ENCODE peak calls at places on chromosomes 4 and X, in six cellular contexts. T is gastrocnemius medialis, O is IMR-90, F is heart left ventricle, Y is stomach, L is A549. U is an unnamed sample.

GRCh38 chrX:147803948-147804347 is 107.8 kb upstream of the FMR1 start:
- DNase-seq in T (no peak), O (no peak), F (no peak), Y (no peak), L (peak; percentile 7), U (no peak)

GRCh38 chrX:1355131-1355799 is 18.7 kb downstream of the IL3RA start:
- DNase-seq in T (no peak), O (no peak), F (peak; percentile 49), Y (no peak), L (no peak), U (no peak)

GRCh38 chrX:84168095-84168494 is 19.9 kb downstream of the RPS6KA6 start:
- DNase-seq in T (no peak), O (peak; percentile 53), F (no peak), Y (no peak), L (peak; percentile 29), U (no peak)

GRCh38 chr4:113325876-113326615 is 276.6 kb downstream of the ANK2 start:
- DNase-seq in T (no peak), O (no peak), F (no peak), Y (no peak), L (no peak), U (no peak)

GRCh38 chr4:45215976-45216542 is 489.7 kb upstream of the GNPDA2 start:
- DNase-seq in T (no peak), O (no peak), F (no peak), Y (no peak), L (no peak), U (no peak)

GRCh38 chr4:149889976-149890375 is 74.3 kb upstream of the IQCM start:
- DNase-seq in T (no peak), O (no peak), F (no peak), Y (no peak), L (no peak), U (no peak)

GRCh38 chrX:110021180-110022022 is 18.5 kb downstream of the TMEM164 start:
- DNase-seq in T (peak; percentile 11), O (peak; percentile 75), F (no peak), Y (no peak), L (no peak), U (no peak)

GRCh38 chr4:141371206-141371605 is 150.5 kb downstream of the ZNF330 start:
- DNase-seq in T (no peak), O (no peak), F (no peak), Y (no peak), L (no peak), U (no peak)

GRCh38 chr4:48778431-48779094 is 1.5 kb downstream of the FRYL start:
- DNase-seq in T (no peak), O (peak; percentile 57), F (no peak), Y (no peak), L (no peak), U (no peak)

GRCh38 chr4:181278941-181279340 is 964.3 kb upstream of the TENM3 start:
- DNase-seq in T (no peak), O (no peak), F (no peak), Y (no peak), L (no peak), U (no peak)

GRCh38 chr4:165580379-165580905 is 201.6 kb downstream of the CPE start:
- DNase-seq in T (no peak), O (no peak), F (no peak), Y (no peak), L (peak; percentile 69), U (no peak)

GRCh38 chrX:2894885-2895292 is 34.2 kb downstream of the ARSD start:
- DNase-seq in T (no peak), O (peak; percentile 50), F (no peak), Y (peak; percentile 85), L (peak; percentile 49), U (peak; percentile 23)

DNA sequence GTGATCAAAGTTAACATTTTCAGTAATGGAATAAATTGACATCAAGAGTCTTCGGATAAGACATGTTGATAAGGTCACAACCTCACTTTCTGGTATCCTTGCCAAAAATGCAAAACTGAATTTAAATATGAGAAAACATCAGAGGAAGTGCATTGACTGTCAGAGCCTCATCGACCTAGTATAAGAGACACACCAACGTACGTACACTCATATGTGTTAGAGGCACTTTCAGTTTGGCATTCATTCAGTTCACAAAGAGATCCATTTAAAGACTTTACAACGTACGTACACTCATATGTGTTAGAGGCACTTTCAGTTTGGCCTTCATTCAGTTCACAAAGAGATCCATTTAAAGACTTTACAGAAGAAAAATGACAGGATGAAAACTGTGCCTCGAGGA is 280.3 kb downstream of the INPP4B start:
- DNase-seq in T (no peak), O (no peak), F (no peak), Y (no peak), L (no peak), U (no peak)
- H3K4me3 ChIP-seq in T (no peak overlapping the region), O (no peak overlapping the region), F (no peak overlapping the region), Y (no peak overlapping the region), L (no peak overlapping the region), U (no peak overlapping the region)

DNA sequence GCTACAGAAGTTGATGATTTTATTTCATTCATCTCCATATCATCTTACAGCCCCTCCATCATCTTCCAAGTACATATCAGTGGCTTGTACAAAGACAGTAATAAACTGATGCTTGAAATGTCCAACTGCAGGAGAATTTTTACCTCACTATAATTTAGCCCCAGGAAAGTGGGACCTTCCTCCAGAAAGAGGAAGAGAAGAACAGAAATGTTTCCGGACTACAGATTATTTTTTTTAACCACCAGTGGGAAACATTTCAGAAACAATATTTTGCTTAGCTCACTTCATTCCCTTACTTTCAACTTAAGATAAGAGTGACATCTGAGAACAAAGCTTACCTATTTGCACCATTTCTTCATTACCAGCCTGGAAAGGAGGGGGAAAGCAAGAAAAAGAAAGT is 2.0 kb downstream of the ADAMTS3 start:
- DNase-seq in T (no peak), O (no peak), F (no peak), Y (no peak), L (no peak), U (no peak)
- TF ChIP-seq POLR2A in T (no peak), O (no peak), F (no peak), Y (no peak), L (no peak), U (no peak)

DNA sequence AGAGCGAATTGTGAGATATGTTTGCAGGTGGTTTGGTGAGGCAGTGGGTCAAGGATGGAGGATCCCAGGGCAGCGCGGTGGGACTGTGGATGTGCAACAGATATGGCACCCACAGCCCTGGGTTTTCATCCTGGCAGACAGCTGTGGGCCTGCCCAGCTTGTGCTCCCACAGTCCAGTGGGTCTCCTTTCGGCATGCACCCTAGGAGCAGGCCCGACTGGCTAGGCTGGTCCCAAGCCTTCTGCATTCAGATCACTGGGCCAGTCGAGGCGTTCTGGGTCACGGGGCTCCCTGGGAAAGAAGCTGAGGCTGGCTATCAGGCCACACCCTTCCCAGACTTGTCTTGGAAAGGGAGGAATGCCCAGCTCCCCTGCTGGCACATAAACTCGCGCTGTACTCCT is 2289.6 kb downstream of the ARAP2 start:
- DNase-seq in T (no peak), O (no peak), F (peak; percentile 52), Y (no peak), L (no peak), U (no peak)
- H3K9me3 ChIP-seq in T (no peaks in the 10 kb centered on the region), O (peaks cover 1% of the 10 kb centered on the region), F (peaks cover 4% of the 10 kb centered on the region), Y (peaks cover 20% of the 10 kb centered on the region), L (no peaks in the 10 kb centered on the region), U (no peaks in the 10 kb centered on the region)

GRCh38 chr4:7540216-7540615 is 105.5 kb upstream of the PSAPL1 start:
- DNase-seq in T (no peak), O (no peak), F (peak; percentile 35), Y (no peak), L (no peak), U (no peak)

GRCh38 chr4:7540654-7541413 is 106.1 kb upstream of the PSAPL1 start:
- DNase-seq in T (no peak), O (no peak), F (peak; percentile 51), Y (no peak), L (no peak), U (no peak)

GRCh38 chr4:7539186-7539585 is 104.5 kb upstream of the PSAPL1 start:
- DNase-seq in T (no peak), O (no peak), F (peak; percentile 21), Y (no peak), L (no peak), U (no peak)

GRCh38 chr4:7538518-7538917 is 103.8 kb upstream of the PSAPL1 start:
- DNase-seq in T (no peak), O (no peak), F (peak; percentile 16), Y (no peak), L (no peak), U (no peak)

DNA sequence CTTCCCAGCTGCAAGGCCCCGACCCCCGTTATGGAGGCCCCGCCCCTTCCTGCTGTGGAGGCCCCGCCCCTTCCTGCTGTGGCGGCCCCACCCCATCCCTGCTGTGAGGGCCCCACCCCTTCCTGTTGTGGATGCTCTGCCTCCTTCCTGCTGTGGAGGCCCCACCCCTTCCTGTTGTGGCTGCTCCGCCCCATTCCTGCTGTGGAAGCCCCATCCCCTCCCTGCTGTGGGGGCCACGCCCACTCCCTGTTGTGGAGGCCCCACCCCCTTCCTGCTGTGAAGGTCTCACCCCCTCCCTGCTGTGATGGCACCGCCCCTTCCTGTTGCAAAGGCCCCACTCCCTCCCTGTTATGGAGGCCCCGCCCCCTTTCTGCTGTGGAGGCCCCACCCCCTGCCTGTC is 104.9 kb upstream of the PSAPL1 start:
- DNase-seq in T (no peak), O (no peak), F (peak; percentile 51), Y (no peak), L (peak; percentile 73), U (no peak)
- H3K4me3 ChIP-seq in T (no peak overlapping the region), O (no peak overlapping the region), F (no peak overlapping the region), Y (no peak overlapping the region), L (no peak overlapping the region), U (no peak overlapping the region)

DNA sequence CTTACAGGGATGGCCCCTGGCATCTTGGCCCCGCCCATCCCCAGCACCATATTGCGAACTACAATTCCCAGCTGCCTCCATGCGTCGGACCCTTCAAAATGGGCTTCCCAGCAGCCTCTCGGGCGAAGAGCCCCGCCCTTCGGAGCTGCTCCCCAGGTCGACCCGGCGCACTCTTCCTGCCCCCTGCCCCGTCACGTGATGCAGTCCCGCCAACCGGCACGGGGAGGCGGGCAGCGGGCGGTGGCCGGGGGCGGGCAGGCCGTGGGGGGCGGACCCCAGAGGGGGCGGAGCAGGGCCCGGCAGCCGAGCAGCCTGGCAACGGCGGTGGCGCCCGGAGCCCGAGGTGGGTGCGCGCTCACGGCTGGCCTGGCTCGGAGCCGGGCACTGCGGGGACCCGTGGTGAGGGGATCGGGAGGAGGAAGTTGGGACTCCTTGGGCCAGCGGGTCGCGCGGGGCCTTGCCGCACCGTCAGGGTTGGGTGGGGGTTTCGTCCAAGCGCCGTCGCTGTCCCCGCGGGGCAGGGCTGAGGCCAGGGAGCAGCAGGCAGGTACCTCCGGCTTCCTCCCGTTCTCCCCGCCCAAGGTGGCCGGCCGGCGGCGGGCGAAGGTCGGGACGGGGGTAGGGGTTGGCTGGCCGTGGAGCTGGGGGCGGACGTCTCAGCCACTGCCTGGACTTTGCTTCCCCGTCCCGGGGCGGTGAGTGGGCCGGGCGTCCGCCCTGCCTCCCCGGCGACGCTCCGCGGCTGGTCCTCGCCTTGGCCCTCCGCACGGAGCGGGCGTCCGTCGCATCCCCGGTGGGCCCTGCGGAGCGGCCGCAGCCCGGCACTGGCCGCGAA is at the start of gene MTM1:
- DNase-seq in T (peak; percentile 91), O (peak; percentile 92), F (peak; percentile 95), Y (peak; percentile 92), L (peak; percentile 96), U (peak; percentile 94)
- TF ChIP-seq POLR2A in T (peak; percentile 58), O (peak; percentile 53), F (no peak), Y (no peak), L (peak; percentile 80), U (peak; percentile 40)

GRCh38 chrX:81857192-81857591 is 655.3 kb downstream of the SH3BGRL start:
- DNase-seq in T (no peak), O (no peak), F (no peak), Y (no peak), L (no peak), U (no peak)
- H3K9me3 ChIP-seq in T (no peaks in the 10 kb centered on the region), O (peaks cover 4% of the 10 kb centered on the region), F (no peaks in the 10 kb centered on the region), Y (peaks cover 11% of the 10 kb centered on the region), L (no peaks in the 10 kb centered on the region), U (no peaks in the 10 kb centered on the region)

U was measured in uterus.